ENCODE peak calls at places on chromosome 20, in four cellular contexts. One of them, this sample, is unnamed.

GRCh38 chr20:52426856-52427255 is 235.3 kb upstream of the ZFP64 start:
- DNase-seq in body of pancreas: no peak
- DNase-seq in prostate gland: no peak
- DNase-seq in right lobe of liver: no peak
- DNase-seq in this sample: no peak

GRCh38 chr20:41331731-41332130 is 8.9 kb upstream of the LPIN3 start:
- DNase-seq in body of pancreas: no peak
- DNase-seq in prostate gland: no peak
- DNase-seq in right lobe of liver: no peak
- DNase-seq in this sample: no peak

GRCh38 chr20:37131486-37131885 is 35.7 kb upstream of the RBL1 start:
- DNase-seq in body of pancreas: no peak
- DNase-seq in prostate gland: no peak
- DNase-seq in right lobe of liver: no peak
- DNase-seq in this sample: no peak

GRCh38 chr20:13302647-13303425 is 81.8 kb downstream of the ISM1 start:
- DNase-seq in body of pancreas: peak; percentile 27
- DNase-seq in prostate gland: no peak
- DNase-seq in right lobe of liver: peak; percentile 55
- DNase-seq in this sample: peak; percentile 38

GRCh38 chr20:11917663-11918062 is at the start of gene BTBD3:
- DNase-seq in body of pancreas: peak; percentile 90
- DNase-seq in prostate gland: peak; percentile 55
- DNase-seq in right lobe of liver: no peak
- DNase-seq in this sample: peak; percentile 65

GRCh38 chr20:6299451-6299850 is 176.6 kb upstream of the FERMT1 start:
- DNase-seq in body of pancreas: no peak
- DNase-seq in prostate gland: no peak
- DNase-seq in right lobe of liver: no peak
- DNase-seq in this sample: no peak

GRCh38 chr20:42836339-42836738 is 353.4 kb downstream of the PTPRT start:
- DNase-seq in body of pancreas: no peak
- DNase-seq in prostate gland: peak; percentile 30
- DNase-seq in right lobe of liver: no peak
- DNase-seq in this sample: no peak

GRCh38 chr20:11790047-11790446 is 127.6 kb upstream of the BTBD3 start:
- DNase-seq in body of pancreas: no peak
- DNase-seq in prostate gland: no peak
- DNase-seq in right lobe of liver: no peak
- DNase-seq in this sample: no peak

GRCh38 chr20:36830791-36831691 is 44.9 kb upstream of the TLDC2 start:
- DNase-seq in body of pancreas: no peak
- DNase-seq in prostate gland: no peak
- DNase-seq in right lobe of liver: no peak
- DNase-seq in this sample: peak; percentile 75

GRCh38 chr20:3000852-3001523 is 42.4 kb upstream of the GNRH2 start:
- DNase-seq in body of pancreas: no peak
- DNase-seq in prostate gland: no peak
- DNase-seq in right lobe of liver: no peak
- DNase-seq in this sample: no peak

GRCh38 chr20:50399003-50399916 is 110.9 kb upstream of the PTPN1 start:
- DNase-seq in body of pancreas: no peak
- DNase-seq in prostate gland: no peak
- DNase-seq in right lobe of liver: peak; percentile 91
- DNase-seq in this sample: peak; percentile 87

GRCh38 chr20:51331466-51331865 is 211.1 kb downstream of the NFATC2 start:
- DNase-seq in body of pancreas: no peak
- DNase-seq in prostate gland: no peak
- DNase-seq in right lobe of liver: no peak
- DNase-seq in this sample: no peak

GRCh38 chr20:57625181-57625958 is 5.1 kb upstream of the ZBP1 start:
- DNase-seq in body of pancreas: no peak
- DNase-seq in prostate gland: no peak
- DNase-seq in right lobe of liver: no peak
- DNase-seq in this sample: no peak

DNA sequence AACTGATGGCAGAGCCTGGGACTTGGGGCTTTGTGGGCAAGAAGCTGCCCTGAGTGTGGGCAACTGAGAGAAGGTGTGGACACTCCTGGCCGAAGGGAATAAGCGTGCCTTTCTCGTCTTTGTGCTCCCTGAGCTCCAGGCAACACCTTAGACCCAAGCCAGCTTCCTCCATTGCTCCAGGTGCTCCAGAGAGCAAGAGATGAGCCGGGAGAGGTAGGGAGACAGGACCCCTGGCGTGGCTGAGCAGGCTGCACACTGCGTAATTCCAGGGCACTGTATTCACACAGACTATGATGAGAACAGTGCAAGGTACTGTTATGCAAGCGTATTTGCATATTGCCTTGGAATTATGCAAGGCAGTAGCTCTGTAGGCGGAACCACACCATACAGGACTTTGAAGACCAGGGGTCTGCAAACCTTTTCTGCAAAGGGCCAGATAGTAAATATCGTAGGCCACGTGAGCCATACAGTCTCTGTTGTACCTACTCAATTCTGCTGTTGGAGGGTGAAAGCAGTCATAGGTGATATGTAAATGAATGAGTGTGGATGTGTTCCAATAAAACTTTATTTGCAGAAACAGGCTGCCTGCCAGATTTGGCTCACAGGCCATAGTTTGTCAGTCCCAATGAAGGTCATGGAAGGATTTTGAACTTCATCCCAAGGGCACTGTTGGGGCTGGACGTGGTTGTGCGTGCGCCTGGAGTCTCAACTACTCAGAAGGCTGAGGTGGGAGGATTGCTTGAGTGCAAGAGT is 42.1 kb upstream of the FAM83D start:
- DNase-seq in body of pancreas: no peak
- DNase-seq in prostate gland: no peak
- DNase-seq in right lobe of liver: no peak
- DNase-seq in this sample: no peak
- TF ChIP-seq POLR2A in body of pancreas: no peak
- TF ChIP-seq POLR2A in prostate gland: no peak
- TF ChIP-seq POLR2A in right lobe of liver: no peak
- TF ChIP-seq POLR2A in this sample: no peak

DNA sequence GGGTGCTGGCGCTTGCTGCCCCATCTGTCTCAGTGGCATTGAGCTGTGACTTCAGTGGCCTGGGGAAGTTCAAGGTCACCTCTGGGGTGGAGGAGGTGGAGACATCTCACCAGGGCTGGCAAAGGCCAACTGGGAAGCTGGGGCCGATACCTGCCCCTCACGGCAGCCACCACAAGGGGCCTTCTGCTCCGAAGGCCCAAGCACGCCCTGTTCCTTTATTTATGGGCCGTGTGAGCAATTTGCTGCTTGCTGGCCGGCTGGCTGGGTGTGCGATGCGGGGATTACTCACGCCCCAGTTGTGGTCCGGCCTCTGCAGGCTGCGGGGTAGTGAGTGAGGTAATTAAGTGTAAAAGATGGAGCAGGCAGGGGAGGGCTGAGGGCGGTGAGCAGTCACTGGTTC is 13.2 kb upstream of the SCRT2 start:
- DNase-seq in body of pancreas: peak; percentile 42
- DNase-seq in prostate gland: no peak
- DNase-seq in right lobe of liver: no peak
- DNase-seq in this sample: peak; percentile 52
- H3K9me3 ChIP-seq in body of pancreas: no peaks in the 10 kb centered on the region
- H3K9me3 ChIP-seq in prostate gland: no peaks in the 10 kb centered on the region
- H3K9me3 ChIP-seq in right lobe of liver: no peaks in the 10 kb centered on the region
- H3K9me3 ChIP-seq in this sample: no peaks in the 10 kb centered on the region

GRCh38 chr20:58792426-58792825 is 58.3 kb downstream of the GNAS-AS1 start:
- DNase-seq in body of pancreas: no peak
- DNase-seq in prostate gland: no peak
- DNase-seq in right lobe of liver: no peak
- DNase-seq in this sample: no peak
- TF ChIP-seq CTCF in body of pancreas: no peak
- TF ChIP-seq CTCF in prostate gland: no peak
- TF ChIP-seq CTCF in right lobe of liver: no peak
- TF ChIP-seq CTCF in this sample: no peak

GRCh38 chr20:30286157-30286556 is 971.3 kb upstream of the DEFB115 start:
- DNase-seq in body of pancreas: peak; percentile 40
- DNase-seq in prostate gland: no peak
- DNase-seq in right lobe of liver: no peak
- DNase-seq in this sample: no peak

GRCh38 chr20:30281584-30282197 is 975.8 kb upstream of the DEFB115 start:
- DNase-seq in body of pancreas: no peak
- DNase-seq in prostate gland: no peak
- DNase-seq in right lobe of liver: no peak
- DNase-seq in this sample: no peak

GRCh38 chr20:30284533-30284932 is 972.9 kb upstream of the DEFB115 start:
- DNase-seq in body of pancreas: peak; percentile 71
- DNase-seq in prostate gland: no peak
- DNase-seq in right lobe of liver: no peak
- DNase-seq in this sample: no peak
- TF ChIP-seq POLR2A in body of pancreas: peak; percentile 21
- TF ChIP-seq POLR2A in prostate gland: no peak
- TF ChIP-seq POLR2A in right lobe of liver: no peak
- TF ChIP-seq POLR2A in this sample: no peak

GRCh38 chr20:60627751-60628565 is 624.1 kb upstream of the CDH4 start:
- DNase-seq in body of pancreas: no peak
- DNase-seq in prostate gland: no peak
- DNase-seq in right lobe of liver: no peak
- DNase-seq in this sample: no peak

GRCh38 chr20:60629206-60629605 is 622.9 kb upstream of the CDH4 start:
- DNase-seq in body of pancreas: no peak
- DNase-seq in prostate gland: no peak
- DNase-seq in right lobe of liver: no peak
- DNase-seq in this sample: no peak

DNA sequence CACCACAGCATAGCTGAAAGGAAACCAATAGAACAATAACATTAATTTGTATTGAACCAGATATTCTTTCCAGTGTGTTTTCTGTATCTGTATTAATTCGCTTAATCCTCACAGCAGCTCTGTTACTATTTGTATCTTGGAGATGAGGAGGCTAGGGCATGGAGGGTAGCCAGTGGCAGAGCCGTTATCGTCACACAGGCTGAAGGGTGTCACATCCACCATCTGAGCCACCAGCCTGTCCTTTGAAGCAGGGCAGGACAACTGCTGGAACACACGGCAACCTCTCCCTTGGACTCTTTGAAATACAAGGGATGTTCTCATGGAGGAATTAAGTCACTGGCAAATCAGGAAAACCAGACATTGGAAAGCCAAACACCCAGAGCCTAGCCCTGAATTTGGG is 628.0 kb upstream of the CDH4 start:
- DNase-seq in body of pancreas: no peak
- DNase-seq in prostate gland: no peak
- DNase-seq in right lobe of liver: no peak
- DNase-seq in this sample: no peak
- H3K9me3 ChIP-seq in body of pancreas: no peaks in the 10 kb centered on the region
- H3K9me3 ChIP-seq in prostate gland: no peaks in the 10 kb centered on the region
- H3K9me3 ChIP-seq in right lobe of liver: no peaks in the 10 kb centered on the region
- H3K9me3 ChIP-seq in this sample: no peaks in the 10 kb centered on the region

GRCh38 chr20:24102290-24102689 is 113.7 kb upstream of the GGTLC1 start:
- DNase-seq in body of pancreas: no peak
- DNase-seq in prostate gland: no peak
- DNase-seq in right lobe of liver: peak; percentile 75
- DNase-seq in this sample: no peak
- TF ChIP-seq CTCF in body of pancreas: no peak
- TF ChIP-seq CTCF in prostate gland: no peak
- TF ChIP-seq CTCF in right lobe of liver: peak; percentile 50
- TF ChIP-seq CTCF in this sample: peak; percentile 17

GRCh38 chr20:63864978-63865640 is at the start of gene TPD52L2:
- DNase-seq in body of pancreas: peak; percentile 100
- DNase-seq in prostate gland: peak; percentile 100
- DNase-seq in right lobe of liver: peak; percentile 100
- DNase-seq in this sample: peak; percentile 100

GRCh38 chr20:63863021-63863797 is 1.9 kb upstream of the TPD52L2 start:
- DNase-seq in body of pancreas: no peak
- DNase-seq in prostate gland: no peak
- DNase-seq in right lobe of liver: no peak
- DNase-seq in this sample: no peak

GRCh38 chr20:63861981-63862901 is 943 bp downstream of the ABHD16B start:
- DNase-seq in body of pancreas: no peak
- DNase-seq in prostate gland: no peak
- DNase-seq in right lobe of liver: no peak
- DNase-seq in this sample: no peak

GRCh38 chr20:63863798-63864544 is 1.1 kb upstream of the TPD52L2 start:
- DNase-seq in body of pancreas: peak; percentile 90
- DNase-seq in prostate gland: peak; percentile 68
- DNase-seq in right lobe of liver: peak; percentile 91
- DNase-seq in this sample: peak; percentile 85

GRCh38 chr20:63864545-63864977 is 509 bp upstream of the TPD52L2 start:
- DNase-seq in body of pancreas: no peak
- DNase-seq in prostate gland: no peak
- DNase-seq in right lobe of liver: no peak
- DNase-seq in this sample: no peak
- TF ChIP-seq POLR2A in body of pancreas: no peak
- TF ChIP-seq POLR2A in prostate gland: no peak
- TF ChIP-seq POLR2A in right lobe of liver: no peak
- TF ChIP-seq POLR2A in this sample: no peak

GRCh38 chr20:31260326-31260932 is 3.0 kb downstream of the DEFB115 start:
- DNase-seq in body of pancreas: no peak
- DNase-seq in prostate gland: no peak
- DNase-seq in right lobe of liver: no peak
- DNase-seq in this sample: no peak

GRCh38 chr20:31257364-31257763 is at the start of gene DEFB115:
- DNase-seq in body of pancreas: no peak
- DNase-seq in prostate gland: no peak
- DNase-seq in right lobe of liver: no peak
- DNase-seq in this sample: no peak

GRCh38 chr20:31256959-31257358 is 505 bp upstream of the DEFB115 start:
- DNase-seq in body of pancreas: no peak
- DNase-seq in prostate gland: no peak
- DNase-seq in right lobe of liver: no peak
- DNase-seq in this sample: no peak
- H3K9me3 ChIP-seq in body of pancreas: no peaks in the 10 kb centered on the region
- H3K9me3 ChIP-seq in prostate gland: no peaks in the 10 kb centered on the region
- H3K9me3 ChIP-seq in right lobe of liver: no peaks in the 10 kb centered on the region
- H3K9me3 ChIP-seq in this sample: no peaks in the 10 kb centered on the region